ENCODE peak calls at places on chromosomes 7 and 10, in six cellular contexts. One of them, this sample, is unnamed.
A peak's percentile ranks its signal among the peaks of the same experiment; 100 is the strongest.

GRCh38 chr7:139853576-139854511 is 24.8 kb downstream of the TBXAS1 start:
- DNase-seq in spleen: no peak
- DNase-seq in AG10803: peak; percentile 79
- DNase-seq in mammary epithelial cell: peak; percentile 51
- DNase-seq in PC-3: peak; percentile 17
- DNase-seq in tibial nerve: peak; percentile 88
- DNase-seq in this sample: peak; percentile 88

GRCh38 chr10:44937201-44938005 is 22.2 kb upstream of the RASSF4 start:
- DNase-seq in mammary epithelial cell: no peak
- DNase-seq in spleen: peak; percentile 58
- DNase-seq in AG10803: peak; percentile 59
- DNase-seq in tibial nerve: peak; percentile 69
- DNase-seq in PC-3: no peak
- DNase-seq in this sample: no peak

GRCh38 chr10:130740788-130741785 is 570.4 kb downstream of the TCERG1L start:
- DNase-seq in mammary epithelial cell: no peak
- DNase-seq in PC-3: no peak
- DNase-seq in tibial nerve: no peak
- DNase-seq in AG10803: no peak
- DNase-seq in spleen: peak; percentile 72
- DNase-seq in this sample: no peak

GRCh38 chr10:16491933-16492332 is 29.7 kb downstream of the C1QL3 start:
- DNase-seq in mammary epithelial cell: no peak
- DNase-seq in PC-3: no peak
- DNase-seq in tibial nerve: no peak
- DNase-seq in spleen: no peak
- DNase-seq in AG10803: no peak
- DNase-seq in this sample: no peak

GRCh38 chr7:156969972-156970420 is 20.5 kb downstream of the NOM1 start:
- DNase-seq in spleen: no peak
- DNase-seq in PC-3: peak; percentile 54
- DNase-seq in mammary epithelial cell: peak; percentile 85
- DNase-seq in tibial nerve: no peak
- DNase-seq in AG10803: peak; percentile 16
- DNase-seq in this sample: peak; percentile 83

GRCh38 chr7:44646176-44646920 is 39.9 kb downstream of the OGDH start:
- DNase-seq in spleen: no peak
- DNase-seq in mammary epithelial cell: no peak
- DNase-seq in tibial nerve: no peak
- DNase-seq in AG10803: no peak
- DNase-seq in PC-3: no peak
- DNase-seq in this sample: no peak

GRCh38 chr7:149279111-149279743 is 17.2 kb downstream of the ZNF783 start:
- DNase-seq in mammary epithelial cell: no peak
- DNase-seq in AG10803: no peak
- DNase-seq in PC-3: no peak
- DNase-seq in spleen: no peak
- DNase-seq in tibial nerve: no peak
- DNase-seq in this sample: no peak

GRCh38 chr7:5525271-5526189 is 101.9 kb upstream of the TNRC18 start:
- DNase-seq in mammary epithelial cell: peak; percentile 47
- DNase-seq in PC-3: peak; percentile 40
- DNase-seq in AG10803: peak; percentile 75
- DNase-seq in spleen: no peak
- DNase-seq in tibial nerve: no peak
- DNase-seq in this sample: peak; percentile 78

GRCh38 chr7:141674201-141674671 is 27.7 kb downstream of the DENND11 start:
- DNase-seq in PC-3: peak; percentile 40
- DNase-seq in AG10803: no peak
- DNase-seq in mammary epithelial cell: peak; percentile 61
- DNase-seq in tibial nerve: no peak
- DNase-seq in spleen: no peak
- DNase-seq in this sample: peak; percentile 92

GRCh38 chr10:29608062-29608461 is 26.7 kb downstream of the SVIL start:
- DNase-seq in spleen: no peak
- DNase-seq in mammary epithelial cell: no peak
- DNase-seq in PC-3: no peak
- DNase-seq in tibial nerve: no peak
- DNase-seq in AG10803: no peak
- DNase-seq in this sample: no peak

GRCh38 chr7:74029094-74029785 is 1.3 kb downstream of the ELN start:
- DNase-seq in mammary epithelial cell: no peak
- DNase-seq in AG10803: no peak
- DNase-seq in tibial nerve: no peak
- DNase-seq in spleen: no peak
- DNase-seq in PC-3: no peak
- DNase-seq in this sample: no peak

GRCh38 chr10:1420663-1421362 is 316.5 kb downstream of the ADARB2 start:
- DNase-seq in AG10803: no peak
- DNase-seq in PC-3: peak; percentile 40
- DNase-seq in tibial nerve: peak; percentile 30
- DNase-seq in spleen: peak; percentile 91
- DNase-seq in mammary epithelial cell: peak; percentile 31
- DNase-seq in this sample: peak; percentile 35

GRCh38 chr7:130429019-130429418 is 11.8 kb downstream of the CEP41 start:
- DNase-seq in mammary epithelial cell: no peak
- DNase-seq in AG10803: no peak
- DNase-seq in spleen: no peak
- DNase-seq in PC-3: no peak
- DNase-seq in tibial nerve: no peak
- DNase-seq in this sample: no peak

GRCh38 chr7:130435455-130435854 is 5.4 kb downstream of the CEP41 start:
- DNase-seq in mammary epithelial cell: no peak
- DNase-seq in AG10803: peak; percentile 28
- DNase-seq in PC-3: no peak
- DNase-seq in spleen: no peak
- DNase-seq in tibial nerve: no peak
- DNase-seq in this sample: no peak

GRCh38 chr7:130432886-130433285 is 7.9 kb downstream of the CEP41 start:
- DNase-seq in AG10803: no peak
- DNase-seq in spleen: no peak
- DNase-seq in PC-3: peak; percentile 24
- DNase-seq in mammary epithelial cell: peak; percentile 6
- DNase-seq in tibial nerve: no peak
- DNase-seq in this sample: peak; percentile 51

GRCh38 chr7:130433336-130433735 is 7.5 kb downstream of the CEP41 start:
- DNase-seq in tibial nerve: no peak
- DNase-seq in mammary epithelial cell: no peak
- DNase-seq in AG10803: no peak
- DNase-seq in PC-3: no peak
- DNase-seq in spleen: no peak
- DNase-seq in this sample: no peak

DNA sequence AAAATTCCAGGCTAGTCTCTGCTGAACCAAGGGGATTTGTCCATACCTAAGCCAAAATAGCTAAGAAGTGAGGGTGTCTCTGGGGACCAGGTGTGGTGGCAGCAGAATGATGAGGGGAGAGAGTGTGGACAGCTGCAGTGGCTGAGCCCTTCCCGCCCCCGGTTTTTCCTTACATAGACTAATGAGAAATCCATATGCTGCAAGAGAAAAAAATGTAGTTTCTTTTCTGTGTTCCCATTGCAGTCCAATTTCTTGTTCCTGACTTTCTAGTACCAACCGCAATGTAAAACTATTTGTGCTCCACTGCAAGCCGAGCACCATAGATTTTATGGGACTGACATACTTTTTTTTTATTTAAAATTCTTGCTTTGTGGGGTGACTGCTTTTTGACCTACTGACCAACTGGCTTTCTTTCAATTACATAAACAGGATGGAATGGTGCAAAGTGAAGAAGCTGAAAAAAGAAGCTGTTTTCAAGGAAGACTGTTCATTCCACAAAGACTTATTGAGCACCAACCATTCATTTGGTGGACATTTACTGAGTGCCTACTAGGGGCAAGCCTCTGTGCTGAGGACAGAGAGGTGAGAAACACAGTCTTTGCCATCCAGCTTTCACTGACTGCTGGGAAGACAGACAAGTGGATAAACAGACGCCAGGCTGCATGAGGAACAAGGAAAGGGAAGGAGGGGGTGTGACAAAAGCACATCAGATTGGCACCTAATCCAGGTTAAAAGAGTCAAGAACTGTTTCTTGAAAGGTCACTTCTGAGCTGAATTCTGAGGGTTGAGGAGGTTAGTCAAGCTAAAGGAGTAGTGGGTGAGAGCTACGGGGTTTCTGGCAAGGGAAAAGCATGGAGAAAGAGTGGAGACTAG is 9.7 kb downstream of the CEP41 start:
- DNase-seq in spleen: no peak
- DNase-seq in mammary epithelial cell: peak; percentile 14
- DNase-seq in tibial nerve: no peak
- DNase-seq in AG10803: peak; percentile 86
- DNase-seq in PC-3: no peak
- DNase-seq in this sample: peak; percentile 22
- H3K4me3 ChIP-seq in spleen: peak overlapping the region; percentile 3
- H3K4me3 ChIP-seq in mammary epithelial cell: peak overlapping the region; percentile 24
- H3K4me3 ChIP-seq in tibial nerve: no peak overlapping the region
- H3K4me3 ChIP-seq in AG10803: peak overlapping the region; percentile 51
- H3K4me3 ChIP-seq in PC-3: no peak overlapping the region
- H3K4me3 ChIP-seq in this sample: no peak overlapping the region

GRCh38 chr10:5199398-5199797 is 2.8 kb downstream of the AKR1C4 start:
- DNase-seq in mammary epithelial cell: no peak
- DNase-seq in AG10803: no peak
- DNase-seq in PC-3: no peak
- DNase-seq in spleen: no peak
- DNase-seq in tibial nerve: no peak
- DNase-seq in this sample: no peak
- TF ChIP-seq CTCF in mammary epithelial cell: no peak
- TF ChIP-seq CTCF in AG10803: no peak
- TF ChIP-seq CTCF in PC-3: no peak
- TF ChIP-seq CTCF in spleen: no peak
- TF ChIP-seq CTCF in tibial nerve: no peak
- TF ChIP-seq CTCF in this sample: no peak

GRCh38 chr10:15200626-15201025 is 32.1 kb upstream of the NMT2 start:
- DNase-seq in mammary epithelial cell: peak; percentile 78
- DNase-seq in AG10803: peak; percentile 88
- DNase-seq in tibial nerve: no peak
- DNase-seq in PC-3: peak; percentile 89
- DNase-seq in spleen: no peak
- DNase-seq in this sample: peak; percentile 78

GRCh38 chr10:15197276-15197675 is 28.8 kb upstream of the NMT2 start:
- DNase-seq in PC-3: peak; percentile 48
- DNase-seq in AG10803: no peak
- DNase-seq in tibial nerve: no peak
- DNase-seq in mammary epithelial cell: no peak
- DNase-seq in spleen: no peak
- DNase-seq in this sample: no peak

GRCh38 chr10:15201589-15202300 is 33.3 kb upstream of the NMT2 start:
- DNase-seq in AG10803: peak; percentile 34
- DNase-seq in PC-3: peak; percentile 46
- DNase-seq in tibial nerve: no peak
- DNase-seq in spleen: no peak
- DNase-seq in mammary epithelial cell: peak; percentile 35
- DNase-seq in this sample: peak; percentile 14

GRCh38 chr10:15197911-15198310 is 29.4 kb upstream of the NMT2 start:
- DNase-seq in mammary epithelial cell: no peak
- DNase-seq in AG10803: no peak
- DNase-seq in spleen: no peak
- DNase-seq in tibial nerve: no peak
- DNase-seq in PC-3: no peak
- DNase-seq in this sample: no peak

DNA sequence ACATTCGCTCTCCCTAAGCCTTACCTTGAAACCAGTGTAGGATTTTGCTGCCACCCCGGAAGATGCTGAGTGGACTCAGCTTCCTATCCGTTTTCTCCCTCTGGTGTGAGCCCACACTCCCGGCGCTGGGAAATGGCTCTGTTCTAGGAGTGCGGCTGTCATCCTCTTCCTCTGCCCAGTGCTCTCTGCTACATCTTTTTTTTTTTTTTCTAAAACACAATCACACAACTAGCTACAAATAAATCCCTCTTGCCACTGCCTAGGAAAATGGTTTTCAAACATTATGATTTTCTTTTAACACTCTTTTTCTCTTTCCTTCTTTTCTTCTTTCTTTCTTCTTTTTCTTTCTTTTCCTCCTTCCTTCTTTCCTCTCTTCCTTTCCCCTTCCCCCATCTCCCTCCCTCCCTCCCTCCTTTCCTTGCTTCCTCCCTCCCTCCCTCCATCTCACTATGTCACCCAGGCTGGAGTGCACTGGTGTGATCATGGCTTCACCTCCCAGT is 27.9 kb upstream of the NMT2 start:
- DNase-seq in AG10803: no peak
- DNase-seq in PC-3: no peak
- DNase-seq in tibial nerve: no peak
- DNase-seq in spleen: no peak
- DNase-seq in mammary epithelial cell: no peak
- DNase-seq in this sample: no peak
- H3K4me3 ChIP-seq in AG10803: no peak overlapping the region
- H3K4me3 ChIP-seq in PC-3: no peak overlapping the region
- H3K4me3 ChIP-seq in tibial nerve: no peak overlapping the region
- H3K4me3 ChIP-seq in spleen: peak overlapping the region; percentile 2
- H3K4me3 ChIP-seq in mammary epithelial cell: no peak overlapping the region
- H3K4me3 ChIP-seq in this sample: no peak overlapping the region

GRCh38 chr7:35694161-35694783 is 663 bp downstream of the HERPUD2 start:
- DNase-seq in tibial nerve: no peak
- DNase-seq in PC-3: peak; percentile 23
- DNase-seq in mammary epithelial cell: peak; percentile 34
- DNase-seq in spleen: no peak
- DNase-seq in AG10803: no peak
- DNase-seq in this sample: no peak
- TF ChIP-seq CTCF in tibial nerve: no peak
- TF ChIP-seq CTCF in PC-3: no peak
- TF ChIP-seq CTCF in mammary epithelial cell: no peak
- TF ChIP-seq CTCF in spleen: no peak
- TF ChIP-seq CTCF in AG10803: no peak
- TF ChIP-seq CTCF in this sample: no peak

GRCh38 chr10:133529576-133529946 is 2.4 kb downstream of the CYP2E1 start:
- DNase-seq in spleen: no peak
- DNase-seq in PC-3: no peak
- DNase-seq in mammary epithelial cell: no peak
- DNase-seq in AG10803: no peak
- DNase-seq in tibial nerve: no peak
- DNase-seq in this sample: no peak

GRCh38 chr10:133528296-133528844 is 1.2 kb downstream of the CYP2E1 start:
- DNase-seq in tibial nerve: no peak
- DNase-seq in PC-3: peak; percentile 10
- DNase-seq in AG10803: no peak
- DNase-seq in spleen: no peak
- DNase-seq in mammary epithelial cell: peak; percentile 18
- DNase-seq in this sample: no peak

GRCh38 chr10:133526957-133527588 is at the start of gene CYP2E1:
- DNase-seq in PC-3: no peak
- DNase-seq in tibial nerve: no peak
- DNase-seq in AG10803: no peak
- DNase-seq in spleen: no peak
- DNase-seq in mammary epithelial cell: no peak
- DNase-seq in this sample: no peak

GRCh38 chr10:133528845-133529575 is 1.8 kb downstream of the CYP2E1 start:
- DNase-seq in mammary epithelial cell: no peak
- DNase-seq in AG10803: peak; percentile 17
- DNase-seq in spleen: no peak
- DNase-seq in tibial nerve: no peak
- DNase-seq in PC-3: peak; percentile 40
- DNase-seq in this sample: no peak

GRCh38 chr10:133527779-133528271 is 662 bp downstream of the CYP2E1 start:
- DNase-seq in tibial nerve: no peak
- DNase-seq in mammary epithelial cell: peak; percentile 13
- DNase-seq in PC-3: no peak
- DNase-seq in AG10803: no peak
- DNase-seq in spleen: no peak
- DNase-seq in this sample: no peak
- H3K4me3 ChIP-seq in tibial nerve: no peak overlapping the region
- H3K4me3 ChIP-seq in mammary epithelial cell: peak overlapping the region; percentile 32
- H3K4me3 ChIP-seq in PC-3: peak overlapping the region; percentile 74
- H3K4me3 ChIP-seq in AG10803: peak overlapping the region; percentile 27
- H3K4me3 ChIP-seq in spleen: peak overlapping the region; percentile 19
- H3K4me3 ChIP-seq in this sample: no peak overlapping the region